ENCODE peak calls at places on chromosome 10, in seven cellular contexts. E is stomach, I is GM23338, O is upper lobe of right lung, F is fibroblast of lung, L is left ventricle myocardium inferior, Q is ovary. H is an unnamed sample. For H3K4me1, the result is how much of the 10 kb centered on the place peaks cover.

GRCh38 chr10:5283305-5284158 is 81.2 kb upstream of the UCN3 start:
- DNase-seq in E (peak), I (peak), O (peak), F (peak), L (peak), Q (peak), H (peak)

GRCh38 chr10:16944081-16944922 is 127.1 kb upstream of the RSU1 start:
- DNase-seq in E (no peak), I (no peak), O (no peak), F (peak), L (no peak), Q (no peak), H (no peak)

GRCh38 chr10:116071453-116072148 is 201.4 kb downstream of the GFRA1 start:
- DNase-seq in E (no peak), I (no peak), O (no peak), F (no peak), L (no peak), Q (no peak), H (no peak)

GRCh38 chr10:18185621-18186020 is 45.4 kb downstream of the CACNB2 start:
- DNase-seq in E (no peak), I (no peak), O (no peak), F (no peak), L (no peak), Q (no peak), H (no peak)

GRCh38 chr10:126576336-126576735 is 94.2 kb downstream of the C10orf90 start:
- DNase-seq in E (no peak), I (no peak), O (no peak), F (peak), L (no peak), Q (no peak), H (peak)

GRCh38 chr10:12455774-12456173 is 106.4 kb downstream of the CAMK1D start:
- DNase-seq in E (no peak), I (no peak), O (no peak), F (no peak), L (no peak), Q (no peak), H (no peak)

GRCh38 chr10:69895759-69896158 is 94.1 kb downstream of the COL13A1 start:
- DNase-seq in E (no peak), I (no peak), O (no peak), F (peak), L (no peak), Q (no peak), H (no peak)

GRCh38 chr10:112956631-112957350 is 6.7 kb downstream of the TCF7L2 start:
- DNase-seq in E (no peak), I (peak), O (no peak), F (peak), L (no peak), Q (no peak), H (peak)

GRCh38 chr10:96538683-96539082 is 25.0 kb upstream of the TLL2 start:
- DNase-seq in E (no peak), I (no peak), O (no peak), F (no peak), L (no peak), Q (no peak), H (no peak)

GRCh38 chr10:15167411-15168295 is 840 bp downstream of the NMT2 start:
- DNase-seq in E (peak), I (peak), O (peak), F (peak), L (peak), Q (peak), H (peak)

DNA sequence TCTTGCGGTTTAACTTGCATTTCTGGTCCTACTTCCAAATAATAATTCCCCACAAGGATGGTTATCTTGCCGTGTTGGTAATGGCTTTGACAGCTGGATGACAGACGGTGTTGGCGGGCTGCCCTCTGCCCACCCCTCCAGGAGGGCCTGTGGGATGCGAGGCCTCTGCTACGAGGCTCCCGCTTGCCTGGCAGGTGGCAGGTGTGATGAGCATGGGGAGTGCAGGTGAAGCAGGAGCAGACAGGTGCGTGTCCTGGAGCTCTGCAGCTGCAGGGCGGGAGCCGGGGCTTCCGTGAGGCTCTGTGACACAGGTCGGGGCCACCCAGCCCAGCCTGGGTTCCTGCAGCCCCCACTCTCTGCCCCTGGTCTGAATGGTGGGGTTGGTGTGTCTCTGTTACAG is 11.8 kb downstream of the INPP5A start:
- DNase-seq in E (peak), I (no peak), O (peak), F (no peak), L (no peak), Q (no peak), H (no peak)
- H3K4me1 ChIP-seq in E (under half), I (under half), O (under half), F (under half), L (half or more), Q (under half), H (under half)

DNA sequence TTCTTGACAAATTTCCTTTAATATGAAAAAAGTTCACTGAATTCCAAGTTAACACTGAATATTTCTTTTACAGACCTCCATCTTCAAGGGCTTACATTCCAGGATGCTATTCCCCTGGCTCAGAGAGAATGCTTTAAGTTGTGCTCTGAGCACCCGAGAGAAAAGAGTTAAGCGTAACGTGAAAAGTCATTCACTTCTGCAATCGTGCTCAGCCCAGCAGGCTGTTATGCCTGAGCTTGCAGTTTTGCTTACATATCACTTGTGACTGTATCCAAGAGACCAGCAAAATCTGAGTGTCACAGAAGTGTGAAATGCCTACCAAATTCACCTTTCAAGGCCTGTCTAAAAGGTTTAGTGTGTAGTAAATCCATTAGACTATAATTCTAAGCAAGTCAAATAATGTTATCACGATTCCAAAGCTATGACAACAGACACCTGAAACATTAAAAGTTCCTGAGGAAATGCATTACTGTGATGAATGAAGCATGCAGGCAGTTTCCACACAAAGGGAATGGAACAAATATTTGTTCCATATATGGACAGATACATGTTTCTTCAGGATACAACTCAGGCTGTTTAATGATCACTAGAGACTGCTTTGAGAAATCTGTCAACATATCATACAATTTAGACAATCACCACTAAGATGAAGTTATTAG is 20.1 kb downstream of the ITGB1 start:
- DNase-seq in E (no peak), I (peak), O (no peak), F (peak), L (no peak), Q (no peak), H (no peak)
- H3K4me1 ChIP-seq in E (under half), I (under half), O (half or more), F (under half), L (half or more), Q (under half), H (under half)

GRCh38 chr10:101485681-101486554 is 102.1 kb downstream of the POLL start:
- DNase-seq in E (no peak), I (peak), O (no peak), F (no peak), L (no peak), Q (peak), H (no peak)
- H3K4me1 ChIP-seq in E (under half), I (half or more), O (under half), F (under half), L (under half), Q (under half), H (under half)

GRCh38 chr10:78905940-78906308 is 162.8 kb upstream of the ZMIZ1 start:
- DNase-seq in E (peak), I (peak), O (peak), F (no peak), L (no peak), Q (no peak), H (no peak)

GRCh38 chr10:78907458-78908211 is 161.1 kb upstream of the ZMIZ1 start:
- DNase-seq in E (peak), I (no peak), O (peak), F (no peak), L (no peak), Q (no peak), H (no peak)

GRCh38 chr10:78909268-78909667 is 159.5 kb upstream of the ZMIZ1 start:
- DNase-seq in E (no peak), I (no peak), O (no peak), F (no peak), L (no peak), Q (no peak), H (no peak)

GRCh38 chr10:78905015-78905939 is 163.5 kb upstream of the ZMIZ1 start:
- DNase-seq in E (peak), I (no peak), O (no peak), F (no peak), L (no peak), Q (no peak), H (no peak)

DNA sequence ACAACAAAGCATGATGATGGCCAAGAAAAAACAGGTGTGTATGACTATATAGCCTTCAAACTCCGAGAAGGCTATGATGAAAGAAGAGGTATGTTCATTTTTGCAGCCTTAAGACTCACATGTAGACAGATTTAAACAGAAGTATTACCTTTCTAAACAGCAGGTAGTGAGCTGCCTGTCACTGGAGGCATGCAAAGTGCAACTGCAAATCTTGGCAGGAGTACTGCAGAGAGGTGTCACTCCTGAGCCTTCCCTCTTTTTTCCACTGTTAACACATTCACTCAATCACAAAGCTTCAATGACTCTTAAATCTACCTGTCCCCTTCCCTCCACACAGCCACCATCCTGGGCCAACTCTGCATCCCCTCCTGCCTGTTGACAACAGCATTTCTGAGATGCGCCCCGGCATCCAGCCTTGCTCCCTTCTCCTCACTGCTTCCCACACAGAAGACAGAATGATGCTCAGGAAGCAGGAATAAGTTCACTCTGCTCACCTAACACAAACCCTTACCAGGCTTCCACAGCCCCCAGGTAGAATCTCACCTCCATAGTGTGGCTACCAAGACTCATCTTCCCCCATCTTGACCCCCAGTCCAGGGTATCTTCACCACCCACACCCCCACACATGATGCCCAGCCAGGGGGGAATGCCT is 161.9 kb upstream of the ZMIZ1 start:
- DNase-seq in E (peak), I (no peak), O (peak), F (no peak), L (no peak), Q (no peak), H (no peak)
- H3K4me1 ChIP-seq in E (under half), I (under half), O (under half), F (under half), L (under half), Q (under half), H (under half)

GRCh38 chr10:36269222-36269621 is 627.1 kb upstream of the FZD8 start:
- DNase-seq in E (no peak), I (no peak), O (no peak), F (no peak), L (no peak), Q (no peak), H (no peak)
- H3K4me1 ChIP-seq in E (under half), I (under half), O (under half), F (under half), L (under half), Q (under half), H (under half)

GRCh38 chr10:70909326-70909935 is 21.1 kb upstream of the PCBD1 start:
- DNase-seq in E (no peak), I (no peak), O (peak), F (no peak), L (no peak), Q (no peak), H (no peak)

GRCh38 chr10:70906953-70907618 is 18.7 kb upstream of the PCBD1 start:
- DNase-seq in E (no peak), I (no peak), O (peak), F (no peak), L (no peak), Q (no peak), H (no peak)

GRCh38 chr10:70910486-70911350 is 22.4 kb upstream of the PCBD1 start:
- DNase-seq in E (no peak), I (no peak), O (peak), F (no peak), L (no peak), Q (no peak), H (no peak)

GRCh38 chr10:70907619-70908425 is 19.5 kb upstream of the PCBD1 start:
- DNase-seq in E (no peak), I (no peak), O (peak), F (no peak), L (no peak), Q (no peak), H (no peak)

GRCh38 chr10:70908426-70909296 is 20.3 kb upstream of the PCBD1 start:
- DNase-seq in E (no peak), I (no peak), O (peak), F (no peak), L (no peak), Q (no peak), H (no peak)
- H3K4me1 ChIP-seq in E (under half), I (under half), O (under half), F (under half), L (under half), Q (under half), H (under half)

DNA sequence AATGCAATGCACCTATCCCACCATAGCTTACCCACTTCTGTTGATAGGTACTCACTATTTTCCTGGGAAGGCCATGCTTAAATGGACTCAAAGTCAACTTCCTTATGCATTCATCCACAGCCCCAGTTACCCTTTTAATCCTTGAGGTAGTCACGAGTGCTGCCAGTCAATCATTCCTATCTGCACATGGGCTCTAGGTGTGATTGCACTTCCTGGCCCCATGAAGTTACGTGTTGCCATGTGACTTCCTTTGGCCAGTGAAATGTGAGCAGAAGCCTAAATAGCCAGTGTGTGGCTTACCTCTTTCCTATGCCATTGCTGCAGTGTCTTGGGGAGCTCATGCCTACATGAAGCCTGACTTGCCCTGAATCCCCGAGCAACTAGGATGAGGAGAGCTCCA is 23.5 kb upstream of the EIF5AL1 start:
- DNase-seq in E (no peak), I (no peak), O (no peak), F (no peak), L (no peak), Q (no peak), H (no peak)
- H3K4me1 ChIP-seq in E (under half), I (under half), O (under half), F (under half), L (under half), Q (under half), H (under half)

GRCh38 chr10:102451105-102451969 is at the start of gene C10orf95:
- DNase-seq in E (no peak), I (peak), O (peak), F (no peak), L (no peak), Q (no peak), H (no peak)
- H3K4me1 ChIP-seq in E (under half), I (half or more), O (under half), F (under half), L (under half), Q (under half), H (under half)

DNA sequence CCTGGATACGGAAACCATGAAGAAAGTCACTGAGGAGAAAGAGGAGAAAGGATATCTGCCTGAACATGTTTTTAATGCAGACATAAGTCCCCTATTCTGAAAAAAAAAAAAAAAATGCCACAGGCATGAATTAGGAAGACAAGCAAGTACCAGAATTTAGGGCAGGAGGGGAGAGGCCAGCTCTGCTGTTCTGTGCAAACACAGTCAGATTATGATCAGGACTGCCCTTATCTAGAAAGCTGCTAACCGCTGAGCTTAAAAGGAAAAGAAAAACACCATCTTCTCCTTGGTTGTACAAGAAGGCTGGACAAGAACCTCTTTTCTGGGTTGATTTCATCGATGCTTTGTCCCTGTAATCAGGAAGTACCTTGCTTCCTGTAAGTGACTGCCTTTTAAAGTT is 15.3 kb upstream of the PWWP2B start:
- DNase-seq in E (no peak), I (no peak), O (no peak), F (no peak), L (no peak), Q (no peak), H (no peak)
- H3K4me1 ChIP-seq in E (under half), I (under half), O (under half), F (under half), L (under half), Q (under half), H (under half)

H was measured in SJSA1.